ENCODE peak calls at places on chromosomes 7 and 10, in five cellular contexts. Q, M, E, U and R are unnamed samples.

GRCh38 chr10:9603972-9604371 is 1413.7 kb upstream of the CELF2 start:
- DNase-seq in E (no peak), U (no peak), Q (no peak), M (no peak), R (no peak)

GRCh38 chr7:48209004-48209600 is 37.8 kb downstream of the ABCA13 start:
- DNase-seq in U (no peak), E (no peak), M (no peak), Q (no peak), R (no peak)

GRCh38 chr10:132555648-132556575 is 18.3 kb downstream of the INPP5A start:
- DNase-seq in U (no peak), E (no peak), Q (no peak), M (no peak), R (peak; percentile 19)

GRCh38 chr10:23005150-23005549 is 77.3 kb downstream of the ARMC3 start:
- DNase-seq in M (no peak), Q (no peak), U (no peak), E (no peak), R (no peak)

GRCh38 chr10:73997479-73997805 is 474 bp upstream of the VCL start:
- DNase-seq in Q (no peak), U (peak; percentile 87), M (no peak), E (no peak), R (no peak)

GRCh38 chr10:43409385-43410109 is 561 bp upstream of the HNRNPF start:
- DNase-seq in M (peak; percentile 51), E (no peak), U (peak; percentile 69), Q (peak; percentile 65), R (peak; percentile 49)

GRCh38 chr7:100863406-100863950 is 3.7 kb upstream of the TRIP6 start:
- DNase-seq in E (no peak), U (no peak), Q (peak; percentile 81), M (peak; percentile 76), R (no peak)

GRCh38 chr7:158811461-158811860 is 17.8 kb downstream of the ESYT2 start:
- DNase-seq in Q (no peak), U (no peak), M (peak; percentile 60), E (no peak), R (no peak)

GRCh38 chr7:14507617-14508016 is 394.9 kb downstream of the DGKB start:
- DNase-seq in Q (no peak), E (no peak), M (peak; percentile 74), U (no peak), R (no peak)

GRCh38 chr10:46287846-46288480 is 1.2 kb downstream of the ANTXRL start:
- DNase-seq in E (no peak), Q (no peak), M (no peak), U (no peak), R (no peak)

GRCh38 chr7:12436896-12437535 is 33.4 kb upstream of the VWDE start:
- DNase-seq in M (peak; percentile 20), E (no peak), Q (no peak), U (no peak), R (peak; percentile 44)

GRCh38 chr7:91128574-91129348 is 135.5 kb upstream of the FZD1 start:
- DNase-seq in E (no peak), Q (no peak), M (no peak), U (no peak), R (no peak)

GRCh38 chr7:116576350-116577319 is 51.8 kb downstream of the CAV1 start:
- DNase-seq in M (no peak), Q (peak; percentile 21), E (peak; percentile 86), U (no peak), R (no peak)

GRCh38 chr7:151083071-151083823 is at the start of gene TMUB1:
- DNase-seq in Q (peak; percentile 87), E (no peak), U (peak; percentile 86), M (peak; percentile 80), R (peak; percentile 86)

GRCh38 chr7:123823898-123824753 is 20.8 kb upstream of the HYAL4 start:
- DNase-seq in U (no peak), Q (no peak), M (no peak), E (no peak), R (no peak)

DNA sequence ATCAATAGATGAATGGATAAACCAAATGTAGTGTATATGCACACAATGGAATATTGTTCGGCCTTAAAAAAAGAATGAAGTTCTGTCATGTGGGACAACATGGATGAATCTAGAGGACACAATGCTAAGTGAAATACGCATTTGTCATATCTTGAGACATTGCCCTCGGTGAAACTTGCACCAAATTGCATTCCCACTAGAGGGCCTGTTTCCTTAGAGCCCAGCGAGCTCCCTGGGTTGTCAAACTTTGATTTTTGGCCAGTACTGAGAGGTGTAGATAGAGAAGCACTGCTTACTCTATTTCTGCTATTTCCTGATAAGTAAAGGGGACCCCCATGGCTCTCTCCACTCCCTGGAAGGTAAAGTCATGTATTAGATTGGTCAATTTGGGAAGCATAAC is 157.1 kb downstream of the GPAM start:
- DNase-seq in M (no peak), U (no peak), E (no peak), Q (no peak), R (no peak)
- TF ChIP-seq CTCF in M (no peak), U (no peak), E (no peak), Q (peak; percentile 13), R (peak; percentile 33)

DNA sequence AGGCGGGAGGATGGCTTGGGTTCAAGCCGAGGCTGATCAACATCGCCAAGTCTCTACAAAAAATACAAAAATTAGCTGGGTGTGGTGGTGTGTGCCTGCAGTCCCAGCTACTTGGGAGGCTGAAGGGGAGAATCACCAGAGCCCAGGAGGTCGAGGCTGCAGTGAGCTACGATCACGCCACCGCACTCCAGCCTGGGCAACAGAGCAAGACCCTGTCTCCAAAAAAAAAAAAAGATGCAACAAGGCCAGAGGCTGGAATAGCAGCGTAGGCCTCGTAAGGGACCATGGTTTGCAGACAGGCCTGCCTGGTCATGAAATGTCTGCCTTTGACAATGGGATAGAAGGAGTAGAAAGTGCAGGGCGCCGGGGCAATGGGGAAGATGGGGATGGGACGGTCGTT is 20.0 kb downstream of the PAPOLB start:
- DNase-seq in U (no peak), Q (no peak), M (no peak), E (no peak), R (no peak)
- TF ChIP-seq CTCF in U (no peak), Q (no peak), M (no peak), E (no peak), R (no peak)

DNA sequence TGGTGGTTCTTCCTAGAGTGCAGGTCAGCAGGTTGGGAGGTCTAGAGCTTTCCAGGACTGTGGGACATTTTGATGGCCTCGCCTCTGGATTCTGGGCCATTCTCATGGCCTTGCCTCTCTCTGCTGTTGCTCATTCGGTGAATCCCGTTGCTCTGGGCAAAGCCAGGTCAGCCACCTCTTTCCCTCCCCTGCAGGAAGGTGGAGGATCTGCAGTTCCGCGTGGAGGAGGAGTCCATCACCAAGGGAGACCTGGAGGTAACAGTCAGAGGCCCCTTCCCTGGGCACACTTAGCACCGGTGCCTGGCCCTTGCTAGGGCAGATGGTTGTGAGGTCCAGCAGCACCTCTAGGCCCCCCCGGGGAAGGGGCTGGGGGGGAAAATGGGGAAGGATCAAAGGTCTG is 74.9 kb downstream of the CLIP2 start:
- DNase-seq in Q (no peak), U (no peak), E (no peak), M (no peak), R (peak; percentile 30)
- TF ChIP-seq CTCF in Q (no peak), U (no peak), E (peak; percentile 5), M (no peak), R (peak; percentile 15)

GRCh38 chr7:157594306-157594705 is 257.5 kb downstream of the DNAJB6 start:
- DNase-seq in U (no peak), M (no peak), Q (no peak), E (no peak), R (no peak)
- TF ChIP-seq CTCF in U (no peak), M (no peak), Q (no peak), E (no peak), R (no peak)

GRCh38 chr10:18313146-18313542 is 172.9 kb downstream of the CACNB2 start:
- DNase-seq in E (no peak), U (no peak), Q (no peak), M (peak; percentile 23), R (no peak)

GRCh38 chr10:18313626-18314025 is 173.4 kb downstream of the CACNB2 start:
- DNase-seq in U (no peak), M (no peak), Q (no peak), E (no peak), R (no peak)

GRCh38 chr10:18308600-18308999 is 168.4 kb downstream of the CACNB2 start:
- DNase-seq in M (no peak), E (no peak), Q (no peak), U (no peak), R (no peak)

GRCh38 chr10:18310761-18311160 is 170.5 kb downstream of the CACNB2 start:
- DNase-seq in Q (no peak), M (no peak), E (no peak), U (no peak), R (no peak)

DNA sequence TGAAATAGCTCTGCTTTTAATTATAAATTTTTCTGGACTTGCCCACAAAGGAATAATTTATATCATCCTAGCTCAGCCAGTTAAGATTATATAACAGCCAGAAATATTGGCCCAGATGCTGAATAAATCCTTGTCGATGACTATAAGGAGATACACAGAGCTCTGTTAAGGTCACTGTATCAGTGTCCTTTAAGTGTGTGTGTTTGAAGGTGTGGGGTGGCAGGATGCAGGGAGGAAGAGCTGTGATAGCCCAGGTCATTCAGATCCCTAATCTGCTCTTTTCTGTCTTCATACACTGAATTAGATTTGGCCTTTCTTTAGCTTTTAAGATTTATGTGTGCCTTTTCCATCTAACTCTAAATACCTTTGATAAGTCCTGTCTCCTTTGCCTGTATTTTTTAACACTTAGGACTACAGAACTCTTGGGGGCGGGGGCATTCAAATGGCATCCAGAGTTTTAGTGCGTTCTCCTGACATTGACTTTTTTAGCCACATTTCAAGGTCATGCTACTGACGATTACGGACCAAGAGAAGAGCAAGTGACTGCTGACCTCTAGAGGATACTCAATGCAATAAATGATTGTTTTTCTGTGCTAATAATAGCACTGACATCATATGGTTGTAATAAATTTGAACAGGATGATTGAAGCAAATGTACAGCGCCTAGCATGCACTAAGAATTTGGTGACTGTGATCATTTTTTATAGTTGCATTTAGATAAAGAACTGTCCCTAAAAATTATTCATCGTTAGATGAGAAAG is 172.3 kb downstream of the CACNB2 start:
- DNase-seq in Q (no peak), M (no peak), U (no peak), E (no peak), R (no peak)
- TF ChIP-seq CTCF in Q (peak; percentile 62), M (peak; percentile 27), U (no peak), E (no peak), R (no peak)

GRCh38 chr7:143041346-143041745 is 10.8 kb upstream of the OR6V1 start:
- DNase-seq in U (no peak), E (no peak), M (no peak), Q (no peak), R (no peak)

GRCh38 chr7:143042159-143042820 is 9.9 kb upstream of the OR6V1 start:
- DNase-seq in E (no peak), Q (no peak), U (no peak), M (no peak), R (no peak)

GRCh38 chr7:143038635-143039034 is 11.7 kb upstream of the OR9A2 start:
- DNase-seq in M (no peak), Q (no peak), E (no peak), U (no peak), R (no peak)

GRCh38 chr7:143042821-143043271 is 9.3 kb upstream of the OR6V1 start:
- DNase-seq in E (no peak), M (no peak), U (no peak), Q (no peak), R (no peak)

DNA sequence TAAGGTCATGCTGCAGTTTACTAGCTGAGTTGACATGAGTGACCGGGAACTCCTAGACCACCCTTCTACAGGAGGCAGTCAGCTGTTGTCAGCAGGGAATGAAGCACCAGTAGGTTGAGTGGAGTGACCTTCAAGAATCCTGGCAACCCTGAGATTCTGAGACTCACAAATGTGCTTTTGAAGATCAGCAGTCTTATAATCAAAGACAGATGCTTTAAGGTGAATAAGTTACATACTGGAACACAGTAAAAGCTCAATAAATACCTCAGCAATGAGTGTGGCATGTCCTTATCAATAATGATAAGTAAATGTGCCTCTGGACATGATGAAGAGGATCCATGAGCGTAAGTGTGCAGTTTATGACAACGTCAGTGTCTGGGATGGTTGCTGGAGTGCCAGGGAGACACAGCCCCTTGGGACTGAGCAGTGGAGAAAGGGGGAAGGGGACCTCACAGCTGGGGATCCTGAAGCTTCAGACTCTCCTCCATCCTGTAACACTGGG is 11.9 kb upstream of the OR6V1 start:
- DNase-seq in Q (no peak), E (no peak), M (no peak), U (no peak), R (no peak)
- TF ChIP-seq CTCF in Q (no peak), E (no peak), M (no peak), U (no peak), R (no peak)